ENCODE peak calls at places on chromosomes 12 and 14, in six cellular contexts. V is HepG2; H is heart left ventricle; A is left ventricle myocardium inferior; R is CD8-positive, alpha-beta T cell; E is transverse colon. U is an unnamed sample.

GRCh38 chr14:41605550-41606248 is 977 bp upstream of the LRFN5 start:
- DNase-seq in R (no peak), H (peak; percentile 21), E (no peak), A (no peak), V (no peak), U (no peak)

GRCh38 chr14:104429291-104429861 is 150.2 kb upstream of the C14orf180 start:
- DNase-seq in A (no peak), E (no peak), V (no peak), R (no peak), H (no peak), U (peak; percentile 51)

GRCh38 chr12:106764738-106765137 is 9.7 kb upstream of the RIC8B start:
- DNase-seq in V (no peak), A (no peak), H (no peak), R (no peak), E (no peak), U (no peak)

GRCh38 chr12:39138268-39138667 is 232.9 kb upstream of the CPNE8 start:
- DNase-seq in H (no peak), R (no peak), A (no peak), E (no peak), V (no peak), U (no peak)

GRCh38 chr12:102169922-102170698 is 27.5 kb downstream of the PMCH start:
- DNase-seq in A (no peak), R (no peak), V (peak; percentile 9), E (no peak), H (no peak), U (no peak)

GRCh38 chr14:52349731-52350130 is 35.6 kb downstream of the PTGER2 start:
- DNase-seq in R (no peak), V (no peak), E (no peak), A (no peak), H (no peak), U (no peak)

GRCh38 chr12:56190695-56191155 is 1.4 kb upstream of the SMARCC2 start:
- DNase-seq in H (no peak), E (no peak), V (no peak), R (no peak), A (no peak), U (no peak)

GRCh38 chr14:38238332-38238731 is 17.6 kb downstream of the CLEC14A start:
- DNase-seq in V (no peak), R (no peak), A (no peak), E (no peak), H (no peak), U (no peak)

GRCh38 chr14:61562321-61563161 is 132.8 kb upstream of the HIF1A start:
- DNase-seq in R (no peak), A (no peak), H (no peak), V (peak; percentile 90), E (no peak), U (no peak)

GRCh38 chr14:85934123-85934885 is 404.4 kb downstream of the FLRT2 start:
- DNase-seq in R (peak; percentile 68), E (peak; percentile 23), A (no peak), V (peak; percentile 15), H (no peak), U (no peak)

GRCh38 chr12:51329742-51330141 is 5.8 kb upstream of the BIN2 start:
- DNase-seq in H (no peak), V (no peak), A (no peak), R (no peak), E (no peak), U (no peak)
- H3K27ac ChIP-seq in H (no peak overlapping the region), V (no peak overlapping the region), A (no peak overlapping the region), R (peak overlapping the region; percentile 55), E (no peak overlapping the region), U (no peak overlapping the region)

DNA sequence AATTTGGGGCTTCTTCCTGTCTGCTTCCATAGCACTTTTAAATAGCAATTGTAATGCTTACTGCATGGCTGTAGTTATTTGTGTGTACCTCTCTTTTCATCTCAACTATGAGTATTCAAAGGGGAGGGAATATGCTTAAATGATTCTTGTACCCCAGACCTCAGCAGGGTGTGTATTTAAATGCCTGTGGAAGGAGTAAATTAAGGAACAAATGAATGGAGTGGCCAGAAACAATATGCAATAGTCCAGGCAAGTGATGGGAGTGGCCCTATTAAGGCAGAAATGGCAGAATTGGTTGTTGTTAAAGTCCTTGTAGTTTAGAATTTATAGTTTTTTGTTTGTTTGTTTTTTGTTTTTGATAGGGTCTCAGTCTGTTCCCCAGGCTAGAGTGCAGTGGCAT is 1.5 kb downstream of the RAD51B start:
- DNase-seq in H (no peak), V (no peak), E (no peak), A (no peak), R (no peak), U (no peak)
- H3K4me3 ChIP-seq in H (no peak overlapping the region), V (no peak overlapping the region), E (no peak overlapping the region), A (no peak overlapping the region), R (no peak overlapping the region), U (no peak overlapping the region)

DNA sequence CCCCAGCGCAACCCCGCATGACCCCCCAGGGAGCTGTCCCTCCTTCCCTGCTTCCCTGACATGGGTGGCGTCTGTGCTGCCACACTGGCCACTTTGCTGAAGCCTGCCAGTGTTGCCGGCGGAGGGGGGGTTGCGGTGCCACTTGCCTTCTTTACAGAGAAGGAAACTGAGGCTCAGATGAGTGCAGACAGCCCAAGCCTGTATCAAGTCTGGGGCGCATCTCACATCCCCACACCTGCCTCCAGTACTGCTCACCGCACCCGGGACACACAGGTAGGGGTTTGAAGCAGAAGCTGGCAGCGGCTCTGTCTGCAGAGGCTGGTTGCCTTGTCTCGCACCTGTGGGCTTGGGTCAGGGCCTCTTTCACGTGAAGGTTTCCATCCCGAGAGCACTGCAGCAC is 104.7 kb upstream of the RTL1 start:
- DNase-seq in V (no peak), E (no peak), H (no peak), R (no peak), A (no peak), U (peak; percentile 53)
- H3K27ac ChIP-seq in V (no peak overlapping the region), E (no peak overlapping the region), H (no peak overlapping the region), R (no peak overlapping the region), A (no peak overlapping the region), U (no peak overlapping the region)

GRCh38 chr12:9796916-9797315 is 30.4 kb upstream of the KLRF1 start:
- DNase-seq in H (no peak), E (no peak), R (no peak), A (no peak), V (no peak), U (no peak)
- H3K4me3 ChIP-seq in H (no peak overlapping the region), E (no peak overlapping the region), R (no peak overlapping the region), A (no peak overlapping the region), V (no peak overlapping the region), U (no peak overlapping the region)

DNA sequence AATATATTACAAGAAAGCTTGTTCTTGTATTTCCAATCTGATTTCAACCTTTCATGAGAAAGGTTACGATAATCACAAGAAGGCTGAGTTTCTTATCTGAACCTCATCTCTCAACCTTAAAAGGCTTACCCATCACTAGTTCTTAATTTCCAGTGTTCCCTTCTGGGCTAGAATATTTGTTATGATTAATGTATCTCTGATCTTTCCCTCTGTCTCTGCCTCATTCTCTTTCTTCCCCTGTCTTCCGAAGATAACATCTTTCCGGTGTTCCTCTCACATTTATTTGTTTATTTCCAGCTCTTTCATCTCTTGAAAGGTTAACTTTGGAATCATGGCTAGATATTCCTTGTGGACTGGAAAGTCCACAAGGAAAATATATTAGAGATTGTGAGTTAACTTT is 255.9 kb downstream of the SLC6A15 start:
- DNase-seq in R (no peak), A (no peak), V (no peak), E (no peak), H (no peak), U (no peak)
- H3K27ac ChIP-seq in R (no peak overlapping the region), A (no peak overlapping the region), V (no peak overlapping the region), E (no peak overlapping the region), H (no peak overlapping the region), U (no peak overlapping the region)

GRCh38 chr12:79895041-79895440 is 39.9 kb downstream of the PPP1R12A start:
- DNase-seq in R (no peak), V (no peak), A (no peak), E (no peak), H (no peak), U (no peak)
- H3K4me3 ChIP-seq in R (no peak overlapping the region), V (no peak overlapping the region), A (no peak overlapping the region), E (no peak overlapping the region), H (no peak overlapping the region), U (no peak overlapping the region)

GRCh38 chr12:1607940-1608782 is 13.8 kb upstream of the FBXL14 start:
- DNase-seq in H (no peak), R (no peak), V (no peak), A (no peak), E (no peak), U (no peak)
- H3K27ac ChIP-seq in H (no peak overlapping the region), R (no peak overlapping the region), V (no peak overlapping the region), A (peak overlapping the region; percentile 98), E (no peak overlapping the region), U (no peak overlapping the region)